ENCODE peak calls at places on chromosomes 1 and 21, in eight cellular contexts. One of them, this sample, is unnamed.

GRCh38 chr1:197674286-197674685 is 101.0 kb downstream of the DENND1B start:
- DNase-seq in A549: no peak
- DNase-seq in right lobe of liver: no peak
- DNase-seq in mesendoderm: peak; percentile 90
- DNase-seq in right cardiac atrium: no peak
- DNase-seq in heart left ventricle: no peak
- DNase-seq in left lung: no peak
- DNase-seq in uterus: no peak
- DNase-seq in this sample: no peak

GRCh38 chr1:200090252-200091159 is 63.0 kb downstream of the NR5A2 start:
- DNase-seq in A549: peak; percentile 74
- DNase-seq in right lobe of liver: no peak
- DNase-seq in mesendoderm: peak; percentile 80
- DNase-seq in right cardiac atrium: no peak
- DNase-seq in heart left ventricle: no peak
- DNase-seq in left lung: no peak
- DNase-seq in uterus: no peak
- DNase-seq in this sample: no peak

GRCh38 chr1:228875741-228876140 is 140.5 kb downstream of the RHOU start:
- DNase-seq in A549: no peak
- DNase-seq in right lobe of liver: no peak
- DNase-seq in mesendoderm: no peak
- DNase-seq in right cardiac atrium: peak; percentile 63
- DNase-seq in heart left ventricle: no peak
- DNase-seq in left lung: no peak
- DNase-seq in uterus: no peak
- DNase-seq in this sample: no peak

GRCh38 chr1:36420836-36421317 is 23.2 kb upstream of the LSM10 start:
- DNase-seq in A549: peak; percentile 80
- DNase-seq in right lobe of liver: peak; percentile 82
- DNase-seq in mesendoderm: peak; percentile 89
- DNase-seq in right cardiac atrium: peak; percentile 94
- DNase-seq in heart left ventricle: peak; percentile 89
- DNase-seq in left lung: peak; percentile 88
- DNase-seq in uterus: peak; percentile 86
- DNase-seq in this sample: peak; percentile 93

GRCh38 chr1:201838381-201838780 is 9.4 kb downstream of the IPO9 start:
- DNase-seq in A549: no peak
- DNase-seq in right lobe of liver: no peak
- DNase-seq in mesendoderm: no peak
- DNase-seq in right cardiac atrium: no peak
- DNase-seq in heart left ventricle: no peak
- DNase-seq in left lung: no peak
- DNase-seq in uterus: no peak
- DNase-seq in this sample: no peak

GRCh38 chr1:50419192-50419906 is 3.9 kb downstream of the DMRTA2 start:
- DNase-seq in A549: no peak
- DNase-seq in right lobe of liver: peak; percentile 19
- DNase-seq in mesendoderm: peak; percentile 78
- DNase-seq in right cardiac atrium: no peak
- DNase-seq in heart left ventricle: no peak
- DNase-seq in left lung: no peak
- DNase-seq in uterus: no peak
- DNase-seq in this sample: no peak

GRCh38 chr21:35400233-35400939 is 351.3 kb upstream of the RUNX1 start:
- DNase-seq in A549: peak; percentile 65
- DNase-seq in right lobe of liver: no peak
- DNase-seq in mesendoderm: peak; percentile 83
- DNase-seq in right cardiac atrium: no peak
- DNase-seq in heart left ventricle: no peak
- DNase-seq in left lung: no peak
- DNase-seq in uterus: no peak
- DNase-seq in this sample: no peak

GRCh38 chr1:238384381-238384780 is 493.7 kb upstream of the ZP4 start:
- DNase-seq in A549: no peak
- DNase-seq in right lobe of liver: no peak
- DNase-seq in mesendoderm: no peak
- DNase-seq in right cardiac atrium: no peak
- DNase-seq in heart left ventricle: no peak
- DNase-seq in left lung: no peak
- DNase-seq in uterus: no peak
- DNase-seq in this sample: no peak

GRCh38 chr1:32891241-32891570 is 4.9 kb downstream of the HPCA start:
- DNase-seq in A549: no peak
- DNase-seq in right lobe of liver: no peak
- DNase-seq in mesendoderm: no peak
- DNase-seq in right cardiac atrium: no peak
- DNase-seq in heart left ventricle: no peak
- DNase-seq in left lung: no peak
- DNase-seq in uterus: no peak
- DNase-seq in this sample: no peak

GRCh38 chr1:204673909-204674701 is 11.4 kb downstream of the LRRN2 start:
- DNase-seq in A549: no peak
- DNase-seq in right lobe of liver: no peak
- DNase-seq in mesendoderm: peak; percentile 23
- DNase-seq in right cardiac atrium: no peak
- DNase-seq in heart left ventricle: no peak
- DNase-seq in left lung: no peak
- DNase-seq in uterus: no peak
- DNase-seq in this sample: no peak

GRCh38 chr21:25790122-25790951 is 55.6 kb downstream of the GABPA start:
- DNase-seq in A549: peak; percentile 44
- DNase-seq in right lobe of liver: no peak
- DNase-seq in mesendoderm: peak; percentile 59
- DNase-seq in right cardiac atrium: no peak
- DNase-seq in heart left ventricle: no peak
- DNase-seq in left lung: no peak
- DNase-seq in uterus: no peak
- DNase-seq in this sample: no peak

GRCh38 chr21:33115586-33116541 is 45.9 kb downstream of the OLIG1 start:
- DNase-seq in A549: no peak
- DNase-seq in right lobe of liver: no peak
- DNase-seq in mesendoderm: no peak
- DNase-seq in right cardiac atrium: no peak
- DNase-seq in heart left ventricle: no peak
- DNase-seq in left lung: no peak
- DNase-seq in uterus: no peak
- DNase-seq in this sample: no peak

GRCh38 chr1:12546771-12547585 is 71.0 kb downstream of the DHRS3 start:
- DNase-seq in A549: no peak
- DNase-seq in right lobe of liver: no peak
- DNase-seq in mesendoderm: no peak
- DNase-seq in right cardiac atrium: peak; percentile 96
- DNase-seq in heart left ventricle: peak; percentile 86
- DNase-seq in left lung: peak; percentile 32
- DNase-seq in uterus: no peak
- DNase-seq in this sample: no peak

GRCh38 chr1:41805771-41806471 is 112.8 kb downstream of the HIVEP3 start:
- DNase-seq in A549: no peak
- DNase-seq in right lobe of liver: no peak
- DNase-seq in mesendoderm: no peak
- DNase-seq in right cardiac atrium: no peak
- DNase-seq in heart left ventricle: no peak
- DNase-seq in left lung: no peak
- DNase-seq in uterus: no peak
- DNase-seq in this sample: no peak

GRCh38 chr1:201268604-201269151 is 14.6 kb upstream of the PKP1 start:
- DNase-seq in A549: peak; percentile 87
- DNase-seq in right lobe of liver: no peak
- DNase-seq in mesendoderm: no peak
- DNase-seq in right cardiac atrium: no peak
- DNase-seq in heart left ventricle: no peak
- DNase-seq in left lung: no peak
- DNase-seq in uterus: peak; percentile 75
- DNase-seq in this sample: no peak

GRCh38 chr1:91278754-91279153 is 125.9 kb downstream of the HFM1 start:
- DNase-seq in A549: peak; percentile 18
- DNase-seq in right lobe of liver: no peak
- DNase-seq in mesendoderm: peak; percentile 55
- DNase-seq in right cardiac atrium: no peak
- DNase-seq in heart left ventricle: no peak
- DNase-seq in left lung: no peak
- DNase-seq in uterus: no peak
- DNase-seq in this sample: no peak

GRCh38 chr1:34597877-34598514 is 156.9 kb upstream of the GJB5 start:
- DNase-seq in A549: peak; percentile 48
- DNase-seq in right lobe of liver: peak; percentile 76
- DNase-seq in mesendoderm: peak; percentile 75
- DNase-seq in right cardiac atrium: peak; percentile 80
- DNase-seq in heart left ventricle: peak; percentile 66
- DNase-seq in left lung: peak; percentile 57
- DNase-seq in uterus: peak; percentile 15
- DNase-seq in this sample: peak; percentile 48

GRCh38 chr1:165070675-165071074 is 285.8 kb downstream of the LMX1A start:
- DNase-seq in A549: no peak
- DNase-seq in right lobe of liver: no peak
- DNase-seq in mesendoderm: no peak
- DNase-seq in right cardiac atrium: no peak
- DNase-seq in heart left ventricle: no peak
- DNase-seq in left lung: no peak
- DNase-seq in uterus: no peak
- DNase-seq in this sample: no peak

GRCh38 chr1:25527946-25528595 is 15.3 kb upstream of the LDLRAP1 start:
- DNase-seq in A549: no peak
- DNase-seq in right lobe of liver: no peak
- DNase-seq in mesendoderm: no peak
- DNase-seq in right cardiac atrium: no peak
- DNase-seq in heart left ventricle: no peak
- DNase-seq in left lung: no peak
- DNase-seq in uterus: no peak
- DNase-seq in this sample: no peak

GRCh38 chr1:161905269-161905884 is 118.3 kb downstream of the OLFML2B start:
- DNase-seq in A549: peak; percentile 50
- DNase-seq in right lobe of liver: no peak
- DNase-seq in mesendoderm: peak; percentile 50
- DNase-seq in right cardiac atrium: no peak
- DNase-seq in heart left ventricle: no peak
- DNase-seq in left lung: no peak
- DNase-seq in uterus: no peak
- DNase-seq in this sample: no peak

GRCh38 chr1:154456631-154457030 is 45.4 kb upstream of the TDRD10 start:
- DNase-seq in A549: no peak
- DNase-seq in right lobe of liver: no peak
- DNase-seq in mesendoderm: no peak
- DNase-seq in right cardiac atrium: no peak
- DNase-seq in heart left ventricle: no peak
- DNase-seq in left lung: no peak
- DNase-seq in uterus: no peak
- DNase-seq in this sample: no peak
- H3K27ac ChIP-seq in A549: no peak overlapping the region
- H3K27ac ChIP-seq in right lobe of liver: no peak overlapping the region
- H3K27ac ChIP-seq in mesendoderm: no peak overlapping the region
- H3K27ac ChIP-seq in right cardiac atrium: no peak overlapping the region
- H3K27ac ChIP-seq in heart left ventricle: no peak overlapping the region
- H3K27ac ChIP-seq in left lung: peak overlapping the region; percentile 88
- H3K27ac ChIP-seq in uterus: no peak overlapping the region
- H3K27ac ChIP-seq in this sample: no peak overlapping the region

DNA sequence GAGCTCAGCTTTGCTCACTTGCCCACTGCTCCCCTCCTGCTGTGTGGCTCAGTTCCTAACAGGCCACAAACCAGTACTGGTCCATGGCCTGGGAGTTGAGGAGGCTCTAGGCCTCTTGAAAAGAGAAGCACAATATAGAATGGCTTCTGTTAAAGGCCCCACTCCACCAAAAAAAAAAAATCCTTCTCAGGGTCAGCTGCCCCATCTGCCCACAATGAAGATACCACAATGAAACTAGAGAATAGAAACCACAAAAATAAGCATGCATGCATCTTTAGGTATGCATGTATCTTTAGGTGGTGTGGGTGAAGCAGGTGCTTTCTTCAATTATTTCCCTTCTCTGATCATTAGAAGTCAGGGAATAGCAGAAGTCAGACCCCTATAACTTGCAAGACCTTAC is 620.4 kb upstream of the BEND5 start:
- DNase-seq in A549: no peak
- DNase-seq in right lobe of liver: no peak
- DNase-seq in mesendoderm: no peak
- DNase-seq in right cardiac atrium: peak; percentile 13
- DNase-seq in heart left ventricle: no peak
- DNase-seq in left lung: no peak
- DNase-seq in uterus: no peak
- DNase-seq in this sample: no peak
- H3K4me3 ChIP-seq in A549: no peak overlapping the region
- H3K4me3 ChIP-seq in right lobe of liver: no peak overlapping the region
- H3K4me3 ChIP-seq in mesendoderm: no peak overlapping the region
- H3K4me3 ChIP-seq in right cardiac atrium: no peak overlapping the region
- H3K4me3 ChIP-seq in heart left ventricle: no peak overlapping the region
- H3K4me3 ChIP-seq in left lung: no peak overlapping the region
- H3K4me3 ChIP-seq in uterus: no peak overlapping the region
- H3K4me3 ChIP-seq in this sample: no peak overlapping the region

GRCh38 chr1:100162881-100163280 is 15.2 kb downstream of the LRRC39 start:
- DNase-seq in A549: no peak
- DNase-seq in right lobe of liver: no peak
- DNase-seq in mesendoderm: no peak
- DNase-seq in right cardiac atrium: no peak
- DNase-seq in heart left ventricle: no peak
- DNase-seq in left lung: no peak
- DNase-seq in uterus: no peak
- DNase-seq in this sample: no peak
- H3K27ac ChIP-seq in A549: no peak overlapping the region
- H3K27ac ChIP-seq in right lobe of liver: no peak overlapping the region
- H3K27ac ChIP-seq in mesendoderm: no peak overlapping the region
- H3K27ac ChIP-seq in right cardiac atrium: no peak overlapping the region
- H3K27ac ChIP-seq in heart left ventricle: no peak overlapping the region
- H3K27ac ChIP-seq in left lung: no peak overlapping the region
- H3K27ac ChIP-seq in uterus: no peak overlapping the region
- H3K27ac ChIP-seq in this sample: no peak overlapping the region

DNA sequence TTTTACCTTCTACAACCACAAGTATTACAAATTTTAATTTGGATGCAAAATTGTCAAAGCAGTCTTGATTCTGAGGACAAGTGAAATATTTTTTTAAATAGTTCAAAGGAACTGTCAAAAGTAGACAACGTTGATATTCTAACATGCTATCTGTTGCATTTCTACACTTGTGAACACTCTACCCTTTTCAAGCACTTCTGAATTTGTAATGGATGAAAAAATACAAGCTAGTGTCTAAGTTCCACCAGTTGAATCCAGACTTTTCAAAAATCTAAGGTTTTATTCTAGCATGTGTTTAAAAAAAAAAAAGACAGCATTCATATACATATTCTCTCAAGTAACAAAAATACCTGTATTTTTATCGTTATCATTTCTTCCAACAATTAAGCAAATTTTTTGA is 2.1 kb downstream of the ARID4B start:
- DNase-seq in A549: no peak
- DNase-seq in right lobe of liver: no peak
- DNase-seq in mesendoderm: no peak
- DNase-seq in right cardiac atrium: no peak
- DNase-seq in heart left ventricle: no peak
- DNase-seq in left lung: no peak
- DNase-seq in uterus: no peak
- DNase-seq in this sample: no peak
- H3K4me3 ChIP-seq in A549: peak overlapping the region; percentile 96
- H3K4me3 ChIP-seq in right lobe of liver: peak overlapping the region; percentile 86
- H3K4me3 ChIP-seq in mesendoderm: no peak overlapping the region
- H3K4me3 ChIP-seq in right cardiac atrium: peak overlapping the region; percentile 97
- H3K4me3 ChIP-seq in heart left ventricle: peak overlapping the region; percentile 92
- H3K4me3 ChIP-seq in left lung: no peak overlapping the region
- H3K4me3 ChIP-seq in uterus: peak overlapping the region; percentile 86
- H3K4me3 ChIP-seq in this sample: peak overlapping the region; percentile 66

GRCh38 chr1:215583185-215583692 is 16.1 kb downstream of the KCTD3 start:
- DNase-seq in A549: no peak
- DNase-seq in right lobe of liver: no peak
- DNase-seq in mesendoderm: peak; percentile 78
- DNase-seq in right cardiac atrium: no peak
- DNase-seq in heart left ventricle: no peak
- DNase-seq in left lung: no peak
- DNase-seq in uterus: no peak
- DNase-seq in this sample: no peak
- H3K27ac ChIP-seq in A549: no peak overlapping the region
- H3K27ac ChIP-seq in right lobe of liver: peak overlapping the region; percentile 25
- H3K27ac ChIP-seq in mesendoderm: no peak overlapping the region
- H3K27ac ChIP-seq in right cardiac atrium: no peak overlapping the region
- H3K27ac ChIP-seq in heart left ventricle: peak overlapping the region; percentile 73
- H3K27ac ChIP-seq in left lung: no peak overlapping the region
- H3K27ac ChIP-seq in uterus: no peak overlapping the region
- H3K27ac ChIP-seq in this sample: no peak overlapping the region